ENCODE peak calls at places on chromosomes 12 and 14, in nine cellular contexts. Q is PC-3, N is AG04450, S is DND-41, K is IMR-90, Z is left lung, U is heart left ventricle, D is pancreas, T is cardiac muscle cell. C is an unnamed sample. For H3K9me3 and H3K27me3, the result is how much of the 10 kb centered on the place peaks cover.

GRCh38 chr14:81561084-81561775 is 27.6 kb upstream of the SEL1L start:
- DNase-seq in Q (no peak), N (no peak), S (no peak), K (no peak), Z (no peak), U (no peak), D (no peak), T (no peak), C (no peak)

GRCh38 chr14:68888025-68888850 is 90.9 kb downstream of the ACTN1 start:
- DNase-seq in Q (no peak), N (no peak), S (no peak), K (no peak), Z (peak), U (peak), D (no peak), T (no peak), C (no peak)

GRCh38 chr12:84738481-84738972 is 174.1 kb downstream of the SLC6A15 start:
- DNase-seq in Q (peak), N (peak), S (no peak), K (peak), Z (no peak), U (no peak), D (no peak), T (no peak), C (no peak)

GRCh38 chr12:90013409-90013808 is 304.8 kb upstream of the ATP2B1 start:
- DNase-seq in Q (no peak), N (no peak), S (no peak), K (peak), Z (no peak), U (no peak), D (no peak), T (no peak), C (no peak)

GRCh38 chr14:91416744-91417133 is 881 bp downstream of the CCDC88C start:
- DNase-seq in Q (peak), N (no peak), S (peak), K (no peak), Z (no peak), U (no peak), D (no peak), T (no peak), C (no peak)

GRCh38 chr12:39003541-39004160 is 98.3 kb upstream of the CPNE8 start:
- DNase-seq in Q (peak), N (no peak), S (no peak), K (no peak), Z (no peak), U (no peak), D (no peak), T (no peak), C (no peak)

GRCh38 chr12:127711108-127711507 is 555.9 kb upstream of the TMEM132C start:
- DNase-seq in Q (no peak), N (no peak), S (no peak), K (no peak), Z (no peak), U (no peak), D (no peak), T (no peak), C (no peak)

GRCh38 chr14:43313719-43314118 is 1193.4 kb downstream of the FSCB start:
- DNase-seq in Q (peak), N (no peak), S (no peak), K (no peak), Z (no peak), U (no peak), D (no peak), T (no peak), C (no peak)

GRCh38 chr14:37202812-37203211 is 5.1 kb downstream of the MIPOL1 start:
- DNase-seq in Q (peak), N (no peak), S (no peak), K (no peak), Z (no peak), U (no peak), D (no peak), T (no peak), C (no peak)

GRCh38 chr12:64714551-64714968 is 44.6 kb downstream of the GNS start:
- DNase-seq in Q (no peak), N (no peak), S (no peak), K (no peak), Z (no peak), U (no peak), D (no peak), T (no peak), C (no peak)

GRCh38 chr12:114400925-114401324 is 5.0 kb downstream of the TBX5 start:
- DNase-seq in Q (no peak), N (peak), S (no peak), K (peak), Z (no peak), U (peak), D (no peak), T (peak), C (no peak)

GRCh38 chr12:124273630-124274029 is 21.3 kb upstream of the RFLNA start:
- DNase-seq in Q (peak), N (no peak), S (peak), K (peak), Z (no peak), U (no peak), D (no peak), T (peak), C (no peak)

GRCh38 chr14:23727566-23728335 is 91.6 kb downstream of the DHRS2 start:
- DNase-seq in Q (peak), N (no peak), S (no peak), K (peak), Z (no peak), U (no peak), D (peak), T (peak), C (no peak)

GRCh38 chr14:38065101-38065762 is 142.5 kb upstream of the SSTR1 start:
- DNase-seq in Q (no peak), N (no peak), S (peak), K (no peak), Z (no peak), U (no peak), D (no peak), T (no peak), C (no peak)

GRCh38 chr14:103361868-103362267 is 23.3 kb upstream of the MARK3 start:
- DNase-seq in Q (peak), N (peak), S (no peak), K (peak), Z (no peak), U (no peak), D (no peak), T (no peak), C (no peak)

GRCh38 chr14:99316281-99317163 is 44.5 kb upstream of the BCL11B start:
- DNase-seq in Q (no peak), N (no peak), S (no peak), K (no peak), Z (no peak), U (no peak), D (no peak), T (no peak), C (no peak)

GRCh38 chr14:39755269-39755878 is 323.1 kb upstream of the FBXO33 start:
- DNase-seq in Q (no peak), N (no peak), S (no peak), K (no peak), Z (no peak), U (no peak), D (no peak), T (no peak), C (no peak)
- H3K4me3 ChIP-seq in Q (no peak), N (no peak), S (no peak), K (no peak), Z (no peak), U (no peak), D (no peak), T (no peak), C (no peak)

GRCh38 chr12:692274-692673 is 29.0 kb upstream of the NINJ2 start:
- DNase-seq in Q (no peak), N (no peak), S (no peak), K (no peak), Z (no peak), U (no peak), D (no peak), T (no peak), C (no peak)

GRCh38 chr12:690466-690865 is 27.2 kb upstream of the NINJ2 start:
- DNase-seq in Q (no peak), N (no peak), S (no peak), K (no peak), Z (no peak), U (no peak), D (no peak), T (no peak), C (no peak)

GRCh38 chr12:697426-697825 is 34.2 kb upstream of the NINJ2 start:
- DNase-seq in Q (no peak), N (no peak), S (no peak), K (no peak), Z (no peak), U (no peak), D (no peak), T (no peak), C (no peak)

GRCh38 chr12:694734-695503 is 31.7 kb upstream of the NINJ2 start:
- DNase-seq in Q (no peak), N (no peak), S (no peak), K (no peak), Z (no peak), U (no peak), D (no peak), T (no peak), C (no peak)

DNA sequence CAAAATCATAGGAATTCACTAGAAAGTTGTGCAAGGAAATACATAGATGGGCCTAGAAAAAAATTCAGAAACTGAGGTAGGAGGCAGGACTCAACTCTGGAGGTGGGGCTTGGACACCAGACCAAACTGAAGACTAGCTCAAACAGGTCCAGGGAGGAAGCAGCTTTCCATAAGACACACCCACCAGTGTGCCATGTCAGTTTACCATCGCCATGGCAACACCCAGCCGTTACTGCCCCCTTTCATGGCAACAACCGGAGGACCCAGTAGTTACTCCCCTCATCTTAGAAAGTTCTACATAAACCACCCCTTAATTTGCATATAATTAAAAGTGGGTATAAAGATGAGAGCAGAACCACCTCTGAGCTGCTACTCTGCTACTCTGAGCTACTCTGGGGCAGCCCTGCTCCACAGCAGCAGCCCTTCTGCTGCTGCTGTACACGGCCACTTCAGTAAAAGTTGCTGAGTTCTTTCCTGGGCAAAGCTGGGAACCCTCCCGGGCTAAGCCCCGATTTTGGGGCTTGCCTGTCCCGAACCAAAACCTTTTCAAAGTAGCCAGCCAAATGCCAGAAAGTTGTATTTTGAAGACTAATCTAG is 30.8 kb upstream of the NINJ2 start:
- DNase-seq in Q (no peak), N (no peak), S (no peak), K (no peak), Z (no peak), U (no peak), D (no peak), T (no peak), C (no peak)
- H3K9me3 ChIP-seq in Q (under half), N (under half), S (under half), K (under half), Z (under half), U (under half), D (under half), T (under half), C (under half)

GRCh38 chr12:54020587-54020969 is 7.7 kb upstream of the HOXC6 start:
- DNase-seq in Q (no peak), N (no peak), S (no peak), K (no peak), Z (no peak), U (no peak), D (no peak), T (no peak), C (no peak)
- H3K27me3 ChIP-seq in Q (under half), N (half or more), S (under half), K (half or more), Z (half or more), U (under half), D (under half), T (half or more), C (under half)

DNA sequence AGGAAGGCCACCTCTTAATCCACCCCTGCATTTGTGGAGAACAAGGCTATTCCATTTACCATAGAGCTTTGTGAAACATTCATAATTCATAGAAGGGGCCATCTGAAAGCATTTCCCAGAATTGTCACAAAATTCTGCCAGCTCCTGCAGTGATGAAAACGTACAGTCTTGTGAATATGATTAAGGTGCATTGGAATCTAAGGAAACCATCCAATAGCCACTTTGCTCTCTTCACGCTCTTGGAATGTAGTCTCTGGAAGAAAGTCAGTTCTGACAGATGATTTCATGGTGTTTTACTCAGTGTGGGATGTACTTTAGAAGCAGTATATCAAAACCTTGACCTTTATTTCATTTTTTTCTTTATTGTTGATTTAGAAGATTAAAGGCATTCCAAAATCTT is 390.4 kb downstream of the LRIG3 start:
- DNase-seq in Q (peak), N (peak), S (no peak), K (peak), Z (no peak), U (no peak), D (no peak), T (no peak), C (no peak)
- H3K4me3 ChIP-seq in Q (peak), N (no peak), S (no peak), K (no peak), Z (no peak), U (no peak), D (no peak), T (no peak), C (no peak)

GRCh38 chr12:61291647-61292046 is 968.6 kb upstream of the USP15 start:
- DNase-seq in Q (peak), N (no peak), S (no peak), K (no peak), Z (no peak), U (no peak), D (no peak), T (no peak), C (no peak)

GRCh38 chr12:61290473-61290872 is 969.7 kb upstream of the USP15 start:
- DNase-seq in Q (no peak), N (no peak), S (no peak), K (no peak), Z (no peak), U (no peak), D (no peak), T (no peak), C (no peak)
- H3K9me3 ChIP-seq in Q (under half), N (under half), S (under half), K (under half), Z (half or more), U (under half), D (under half), T (under half), C (under half)

GRCh38 chr12:47902131-47902639 is 2.6 kb downstream of the VDR start:
- DNase-seq in Q (no peak), N (no peak), S (no peak), K (no peak), Z (no peak), U (no peak), D (no peak), T (no peak), C (no peak)
- H3K27me3 ChIP-seq in Q (under half), N (under half), S (under half), K (under half), Z (under half), U (under half), D (under half), T (half or more), C (under half)

GRCh38 chr12:119671070-119671469 is 3.1 kb downstream of the PRKAB1 start:
- DNase-seq in Q (no peak), N (no peak), S (no peak), K (no peak), Z (no peak), U (no peak), D (no peak), T (no peak), C (no peak)

GRCh38 chr12:119672194-119672593 is 4.3 kb downstream of the PRKAB1 start:
- DNase-seq in Q (no peak), N (no peak), S (no peak), K (no peak), Z (no peak), U (no peak), D (no peak), T (no peak), C (no peak)

GRCh38 chr12:119668315-119668651 is 350 bp downstream of the PRKAB1 start:
- DNase-seq in Q (peak), N (no peak), S (no peak), K (peak), Z (no peak), U (no peak), D (no peak), T (no peak), C (no peak)

GRCh38 chr12:119667577-119668314 is at the start of gene PRKAB1:
- DNase-seq in Q (peak), N (peak), S (peak), K (peak), Z (peak), U (peak), D (peak), T (peak), C (peak)

GRCh38 chr12:119669744-119670472 is 2.0 kb downstream of the PRKAB1 start:
- DNase-seq in Q (peak), N (no peak), S (no peak), K (no peak), Z (no peak), U (no peak), D (peak), T (no peak), C (no peak)
- H3K4me3 ChIP-seq in Q (peak), N (no peak), S (no peak), K (no peak), Z (no peak), U (no peak), D (peak), T (no peak), C (no peak)

GRCh38 chr12:126268222-126268621 is 1203.0 kb downstream of the AACS start:
- DNase-seq in Q (no peak), N (no peak), S (no peak), K (no peak), Z (no peak), U (no peak), D (no peak), T (no peak), C (no peak)
- H3K9me3 ChIP-seq in Q (under half), N (under half), S (under half), K (under half), Z (under half), U (under half), D (under half), T (under half), C (under half)

DNA sequence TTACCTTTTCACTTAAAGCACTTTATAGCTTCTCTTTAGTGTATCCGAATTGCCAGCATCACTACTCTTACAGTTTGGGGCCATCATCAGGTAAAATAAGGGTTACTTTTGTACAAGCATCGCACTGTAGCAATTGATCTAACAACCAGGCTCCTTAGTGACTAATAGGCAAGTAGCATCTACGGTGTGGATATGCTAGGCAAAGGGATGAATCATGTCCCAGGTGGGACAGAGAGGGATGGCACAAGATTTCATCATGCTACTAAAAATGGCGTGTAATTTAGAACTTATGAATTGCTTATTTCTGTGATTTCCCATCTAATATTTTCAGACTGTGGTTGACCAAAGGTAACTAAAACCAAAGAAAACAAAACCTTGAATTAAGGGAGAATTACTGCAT is 582.3 kb downstream of the KCNH5 start:
- DNase-seq in Q (no peak), N (no peak), S (no peak), K (no peak), Z (no peak), U (no peak), D (no peak), T (no peak), C (no peak)
- H3K27me3 ChIP-seq in Q (under half), N (under half), S (under half), K (under half), Z (under half), U (under half), D (under half), T (under half), C (under half)